ENCODE peak calls at places on chromosomes 16 and 17, in four cellular contexts. D, Z, R and I are unnamed samples.

GRCh38 chr17:41492351-41492750 is 2.6 kb upstream of the KRT36 start:
- ATAC-seq in D (no peak), Z (no peak), R (no peak), I (no peak)

GRCh38 chr17:19386974-19387920 is at the start of gene MFAP4:
- ATAC-seq in R (peak; percentile 27), Z (no peak), D (peak; percentile 71), I (no peak)

GRCh38 chr16:68257906-68258800 is 6.2 kb upstream of the SLC7A6 start:
- ATAC-seq in Z (peak; percentile 31), D (no peak), R (no peak), I (peak; percentile 48)

GRCh38 chr16:66561381-66562080 is 4.7 kb upstream of the CMTM1 start:
- ATAC-seq in D (no peak), Z (no peak), R (no peak), I (no peak)

GRCh38 chr17:81902653-81903414 is 796 bp downstream of the NPB start:
- ATAC-seq in D (peak; percentile 56), Z (no peak), R (peak; percentile 43), I (peak; percentile 27)

GRCh38 chr17:77280304-77280910 is 139.6 kb downstream of the SEC14L1 start:
- ATAC-seq in D (peak; percentile 3), R (peak; percentile 15), Z (peak; percentile 65), I (peak; percentile 8)

GRCh38 chr16:24721830-24722238 is 7.6 kb upstream of the TNRC6A start:
- ATAC-seq in R (no peak), Z (peak; percentile 87), D (no peak), I (peak; percentile 92)

GRCh38 chr17:70168979-70169706 is at the start of gene KCNJ2:
- ATAC-seq in R (peak; percentile 25), D (peak; percentile 89), Z (peak; percentile 94), I (peak; percentile 96)

GRCh38 chr17:80284631-80285030 is 24.0 kb downstream of the RNF213 start:
- ATAC-seq in Z (no peak), R (peak; percentile 90), D (peak; percentile 80), I (peak; percentile 23)

GRCh38 chr16:89581861-89582563 is 6.5 kb downstream of the CPNE7 start:
- ATAC-seq in D (no peak), Z (no peak), R (no peak), I (no peak)

GRCh38 chr17:12107905-12108304 is 87.2 kb downstream of the MAP2K4 start:
- ATAC-seq in Z (no peak), D (no peak), R (no peak), I (no peak)

GRCh38 chr17:68886401-68886800 is 68.8 kb downstream of the ABCA8 start:
- ATAC-seq in D (no peak), R (no peak), Z (no peak), I (no peak)

GRCh38 chr16:24736758-24737157 is 7.3 kb downstream of the TNRC6A start:
- ATAC-seq in Z (no peak), D (no peak), R (no peak), I (no peak)

GRCh38 chr16:70437017-70437581 is 1.8 kb downstream of the ST3GAL2 start:
- ATAC-seq in D (peak; percentile 65), R (no peak), Z (no peak), I (no peak)

GRCh38 chr17:27633312-27634025 is 2.5 kb downstream of the LGALS9 start:
- ATAC-seq in R (no peak), Z (no peak), D (no peak), I (no peak)

GRCh38 chr16:49276646-49277385 is 4.8 kb downstream of the CBLN1 start:
- ATAC-seq in Z (no peak), D (peak; percentile 3), R (no peak), I (no peak)

GRCh38 chr17:75228847-75229246 is 23.4 kb downstream of the NUP85 start:
- ATAC-seq in D (no peak), Z (no peak), R (no peak), I (no peak)

GRCh38 chr16:87560428-87561199 is 41.7 kb upstream of the JPH3 start:
- ATAC-seq in R (no peak), Z (peak; percentile 65), D (peak; percentile 89), I (peak; percentile 63)

GRCh38 chr16:4261557-4262172 is 11.2 kb downstream of the TFAP4 start:
- ATAC-seq in Z (peak; percentile 33), D (peak; percentile 71), R (peak; percentile 76), I (peak; percentile 66)

GRCh38 chr16:3458278-3458851 is 14.9 kb downstream of the NAA60 start:
- ATAC-seq in R (no peak), Z (peak; percentile 4), D (peak; percentile 13), I (peak; percentile 4)

GRCh38 chr17:48566717-48567116 is 11.4 kb downstream of the HOXB4 start:
- ATAC-seq in Z (no peak), R (no peak), D (no peak), I (no peak)

GRCh38 chr16:8729779-8730334 is 55.4 kb downstream of the ABAT start:
- ATAC-seq in R (peak; percentile 29), Z (peak; percentile 45), D (no peak), I (no peak)